ENCODE peak calls at places on chromosomes 5 and 9, in six cellular contexts. One of them, this sample, is unnamed.

GRCh38 chr9:77462066-77462465 is 186.1 kb downstream of the GNA14 start:
- DNase-seq in HepG2: no peak
- DNase-seq in brain microvascular endothelial cell: no peak
- DNase-seq in WERI-Rb-1: no peak
- DNase-seq in heart left ventricle: no peak
- DNase-seq in ovary: no peak
- DNase-seq in this sample: no peak

GRCh38 chr5:1930501-1930879 is 47.8 kb upstream of the IRX4 start:
- DNase-seq in WERI-Rb-1: no peak
- DNase-seq in HepG2: no peak
- DNase-seq in ovary: no peak
- DNase-seq in brain microvascular endothelial cell: no peak
- DNase-seq in heart left ventricle: no peak
- DNase-seq in this sample: no peak

GRCh38 chr9:130682490-130683121 is 11.0 kb upstream of the EXOSC2 start:
- DNase-seq in heart left ventricle: peak; percentile 79
- DNase-seq in ovary: peak; percentile 81
- DNase-seq in brain microvascular endothelial cell: peak; percentile 42
- DNase-seq in HepG2: peak; percentile 62
- DNase-seq in WERI-Rb-1: peak; percentile 84
- DNase-seq in this sample: peak; percentile 68

GRCh38 chr5:141821430-141821925 is 56.7 kb downstream of the PCDH1 start:
- DNase-seq in heart left ventricle: no peak
- DNase-seq in brain microvascular endothelial cell: peak; percentile 49
- DNase-seq in HepG2: no peak
- DNase-seq in ovary: no peak
- DNase-seq in WERI-Rb-1: no peak
- DNase-seq in this sample: no peak

GRCh38 chr5:42951169-42951846 is 88.8 kb downstream of the ANXA2R start:
- DNase-seq in heart left ventricle: peak; percentile 62
- DNase-seq in brain microvascular endothelial cell: peak; percentile 47
- DNase-seq in ovary: peak; percentile 42
- DNase-seq in WERI-Rb-1: no peak
- DNase-seq in HepG2: no peak
- DNase-seq in this sample: no peak

GRCh38 chr9:34377402-34377741 is 674 bp upstream of the MYORG start:
- DNase-seq in brain microvascular endothelial cell: no peak
- DNase-seq in heart left ventricle: no peak
- DNase-seq in WERI-Rb-1: peak; percentile 42
- DNase-seq in ovary: peak; percentile 56
- DNase-seq in HepG2: no peak
- DNase-seq in this sample: no peak

GRCh38 chr9:127489471-127490115 is 38.3 kb downstream of the LRSAM1 start:
- DNase-seq in brain microvascular endothelial cell: no peak
- DNase-seq in WERI-Rb-1: peak; percentile 86
- DNase-seq in HepG2: no peak
- DNase-seq in ovary: no peak
- DNase-seq in heart left ventricle: no peak
- DNase-seq in this sample: no peak

GRCh38 chr9:131273146-131273545 is 3.2 kb downstream of the FAM78A start:
- DNase-seq in WERI-Rb-1: no peak
- DNase-seq in brain microvascular endothelial cell: no peak
- DNase-seq in HepG2: no peak
- DNase-seq in heart left ventricle: peak; percentile 83
- DNase-seq in ovary: no peak
- DNase-seq in this sample: no peak

GRCh38 chr5:45826055-45826454 is 129.9 kb upstream of the HCN1 start:
- DNase-seq in brain microvascular endothelial cell: no peak
- DNase-seq in WERI-Rb-1: no peak
- DNase-seq in ovary: no peak
- DNase-seq in HepG2: no peak
- DNase-seq in heart left ventricle: no peak
- DNase-seq in this sample: no peak

GRCh38 chr9:121839726-121840500 is 188.5 kb downstream of the DAB2IP start:
- DNase-seq in WERI-Rb-1: peak; percentile 6
- DNase-seq in HepG2: no peak
- DNase-seq in heart left ventricle: no peak
- DNase-seq in brain microvascular endothelial cell: no peak
- DNase-seq in ovary: no peak
- DNase-seq in this sample: no peak

GRCh38 chr5:56849671-56850070 is 34.3 kb downstream of the MAP3K1 start:
- DNase-seq in ovary: no peak
- DNase-seq in WERI-Rb-1: no peak
- DNase-seq in heart left ventricle: no peak
- DNase-seq in HepG2: no peak
- DNase-seq in brain microvascular endothelial cell: no peak
- DNase-seq in this sample: no peak

GRCh38 chr9:128619127-128619526 is 37.5 kb downstream of the DYNC2I2 start:
- DNase-seq in WERI-Rb-1: no peak
- DNase-seq in HepG2: no peak
- DNase-seq in ovary: no peak
- DNase-seq in brain microvascular endothelial cell: no peak
- DNase-seq in heart left ventricle: no peak
- DNase-seq in this sample: no peak

GRCh38 chr5:82004511-82004910 is 32.7 kb downstream of the ATG10 start:
- DNase-seq in WERI-Rb-1: no peak
- DNase-seq in brain microvascular endothelial cell: peak; percentile 60
- DNase-seq in heart left ventricle: no peak
- DNase-seq in HepG2: no peak
- DNase-seq in ovary: no peak
- DNase-seq in this sample: no peak

GRCh38 chr5:176994460-176995121 is 12.0 kb downstream of the UIMC1 start:
- DNase-seq in ovary: peak; percentile 67
- DNase-seq in HepG2: peak; percentile 87
- DNase-seq in brain microvascular endothelial cell: peak; percentile 53
- DNase-seq in heart left ventricle: peak; percentile 36
- DNase-seq in WERI-Rb-1: no peak
- DNase-seq in this sample: no peak

GRCh38 chr5:135212361-135213033 is 178.5 kb upstream of the PITX1 start:
- DNase-seq in HepG2: no peak
- DNase-seq in WERI-Rb-1: peak; percentile 6
- DNase-seq in heart left ventricle: no peak
- DNase-seq in brain microvascular endothelial cell: no peak
- DNase-seq in ovary: no peak
- DNase-seq in this sample: no peak

GRCh38 chr9:134455951-134456739 is 129.9 kb downstream of the RXRA start:
- DNase-seq in brain microvascular endothelial cell: peak; percentile 95
- DNase-seq in HepG2: no peak
- DNase-seq in ovary: peak; percentile 87
- DNase-seq in WERI-Rb-1: no peak
- DNase-seq in heart left ventricle: peak; percentile 90
- DNase-seq in this sample: peak; percentile 67
- H3K4me3 ChIP-seq in brain microvascular endothelial cell: peak overlapping the region; percentile 15
- H3K4me3 ChIP-seq in HepG2: no peak overlapping the region
- H3K4me3 ChIP-seq in ovary: peak overlapping the region; percentile 20
- H3K4me3 ChIP-seq in WERI-Rb-1: no peak overlapping the region
- H3K4me3 ChIP-seq in heart left ventricle: peak overlapping the region; percentile 41
- H3K4me3 ChIP-seq in this sample: peak overlapping the region; percentile 65

DNA sequence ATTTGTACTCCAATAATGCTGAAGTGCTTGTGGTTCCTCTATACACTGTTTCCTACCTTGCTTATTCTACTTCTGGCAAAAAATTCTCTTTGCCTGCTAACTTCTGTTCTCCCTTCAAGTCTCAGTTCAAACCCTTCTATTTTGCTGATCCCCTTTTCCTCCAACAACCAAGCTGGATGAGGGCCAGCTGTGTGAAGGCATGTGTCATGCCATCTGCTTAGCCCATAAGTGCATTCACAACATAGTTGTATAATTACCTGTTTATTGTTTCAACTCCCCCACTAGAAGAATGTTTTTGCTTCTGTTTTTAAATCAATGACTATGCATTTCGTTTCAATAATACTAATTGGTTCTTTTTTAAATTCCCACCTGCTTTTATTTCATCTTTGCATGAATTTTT is 1951.4 kb upstream of the WWC1 start:
- DNase-seq in ovary: no peak
- DNase-seq in heart left ventricle: no peak
- DNase-seq in HepG2: no peak
- DNase-seq in WERI-Rb-1: no peak
- DNase-seq in brain microvascular endothelial cell: no peak
- DNase-seq in this sample: no peak
- H3K27me3 ChIP-seq in ovary: no peaks in the 10 kb centered on the region
- H3K27me3 ChIP-seq in heart left ventricle: no peaks in the 10 kb centered on the region
- H3K27me3 ChIP-seq in HepG2: no peaks in the 10 kb centered on the region
- H3K27me3 ChIP-seq in WERI-Rb-1: no peaks in the 10 kb centered on the region
- H3K27me3 ChIP-seq in brain microvascular endothelial cell: no peaks in the 10 kb centered on the region
- H3K27me3 ChIP-seq in this sample: no peaks in the 10 kb centered on the region

DNA sequence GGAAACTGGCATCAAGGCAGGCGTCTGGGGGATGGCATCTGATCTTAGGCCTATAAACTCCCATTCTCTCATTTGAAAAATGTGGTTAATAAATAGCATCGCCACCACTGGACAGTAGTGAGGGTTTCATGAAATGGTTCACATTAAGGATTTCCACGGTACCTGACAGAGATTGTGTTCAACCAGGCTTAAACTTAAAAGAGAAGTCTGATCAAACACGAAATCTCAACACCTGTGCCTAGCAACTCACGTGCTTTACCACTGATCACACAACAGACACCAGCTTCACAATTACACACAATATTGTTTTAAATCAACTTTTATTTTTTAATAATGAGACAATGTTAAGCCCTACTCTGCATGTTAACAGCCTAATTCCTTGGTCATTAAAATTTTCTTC is 2.9 kb downstream of the DENND1A start:
- DNase-seq in ovary: no peak
- DNase-seq in heart left ventricle: no peak
- DNase-seq in WERI-Rb-1: no peak
- DNase-seq in HepG2: no peak
- DNase-seq in brain microvascular endothelial cell: no peak
- DNase-seq in this sample: no peak
- H3K4me3 ChIP-seq in ovary: no peak overlapping the region
- H3K4me3 ChIP-seq in heart left ventricle: no peak overlapping the region
- H3K4me3 ChIP-seq in WERI-Rb-1: no peak overlapping the region
- H3K4me3 ChIP-seq in HepG2: peak overlapping the region; percentile 65
- H3K4me3 ChIP-seq in brain microvascular endothelial cell: no peak overlapping the region
- H3K4me3 ChIP-seq in this sample: no peak overlapping the region

GRCh38 chr5:133853972-133854371 is 114.5 kb downstream of the C5orf15 start:
- DNase-seq in heart left ventricle: no peak
- DNase-seq in brain microvascular endothelial cell: no peak
- DNase-seq in HepG2: no peak
- DNase-seq in WERI-Rb-1: no peak
- DNase-seq in ovary: no peak
- DNase-seq in this sample: no peak

GRCh38 chr5:133847886-133848285 is 120.5 kb downstream of the C5orf15 start:
- DNase-seq in HepG2: no peak
- DNase-seq in WERI-Rb-1: no peak
- DNase-seq in brain microvascular endothelial cell: no peak
- DNase-seq in heart left ventricle: no peak
- DNase-seq in ovary: no peak
- DNase-seq in this sample: no peak

GRCh38 chr5:133848306-133848924 is 120.0 kb downstream of the C5orf15 start:
- DNase-seq in WERI-Rb-1: no peak
- DNase-seq in HepG2: peak; percentile 20
- DNase-seq in ovary: no peak
- DNase-seq in heart left ventricle: no peak
- DNase-seq in brain microvascular endothelial cell: no peak
- DNase-seq in this sample: no peak

GRCh38 chr5:133849116-133849515 is 119.3 kb downstream of the C5orf15 start:
- DNase-seq in brain microvascular endothelial cell: no peak
- DNase-seq in WERI-Rb-1: no peak
- DNase-seq in ovary: no peak
- DNase-seq in heart left ventricle: no peak
- DNase-seq in HepG2: no peak
- DNase-seq in this sample: no peak

DNA sequence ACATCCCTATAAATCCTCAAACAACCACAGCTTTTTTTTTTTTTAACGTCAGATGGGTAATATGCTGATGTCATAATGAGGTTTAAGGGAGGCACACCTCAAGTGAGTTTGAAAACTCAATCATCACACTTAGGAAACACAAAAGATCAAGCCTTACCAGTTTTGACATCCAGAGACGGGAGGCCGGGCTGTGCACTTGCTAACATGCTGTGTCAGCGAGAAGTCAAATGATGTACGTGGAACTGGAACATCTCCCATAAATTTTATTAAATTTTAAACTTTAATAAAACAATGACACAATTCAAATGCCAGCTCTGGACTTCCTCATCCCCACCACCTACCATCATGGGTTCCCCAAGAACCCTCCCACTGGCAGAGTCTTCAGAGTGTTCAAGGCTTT is 117.6 kb downstream of the C5orf15 start:
- DNase-seq in ovary: no peak
- DNase-seq in WERI-Rb-1: no peak
- DNase-seq in HepG2: no peak
- DNase-seq in brain microvascular endothelial cell: no peak
- DNase-seq in heart left ventricle: no peak
- DNase-seq in this sample: no peak
- H3K27me3 ChIP-seq in ovary: no peaks in the 10 kb centered on the region
- H3K27me3 ChIP-seq in WERI-Rb-1: no peaks in the 10 kb centered on the region
- H3K27me3 ChIP-seq in HepG2: peaks cover 4% of the 10 kb centered on the region
- H3K27me3 ChIP-seq in brain microvascular endothelial cell: no peaks in the 10 kb centered on the region
- H3K27me3 ChIP-seq in heart left ventricle: no peaks in the 10 kb centered on the region
- H3K27me3 ChIP-seq in this sample: no peaks in the 10 kb centered on the region

DNA sequence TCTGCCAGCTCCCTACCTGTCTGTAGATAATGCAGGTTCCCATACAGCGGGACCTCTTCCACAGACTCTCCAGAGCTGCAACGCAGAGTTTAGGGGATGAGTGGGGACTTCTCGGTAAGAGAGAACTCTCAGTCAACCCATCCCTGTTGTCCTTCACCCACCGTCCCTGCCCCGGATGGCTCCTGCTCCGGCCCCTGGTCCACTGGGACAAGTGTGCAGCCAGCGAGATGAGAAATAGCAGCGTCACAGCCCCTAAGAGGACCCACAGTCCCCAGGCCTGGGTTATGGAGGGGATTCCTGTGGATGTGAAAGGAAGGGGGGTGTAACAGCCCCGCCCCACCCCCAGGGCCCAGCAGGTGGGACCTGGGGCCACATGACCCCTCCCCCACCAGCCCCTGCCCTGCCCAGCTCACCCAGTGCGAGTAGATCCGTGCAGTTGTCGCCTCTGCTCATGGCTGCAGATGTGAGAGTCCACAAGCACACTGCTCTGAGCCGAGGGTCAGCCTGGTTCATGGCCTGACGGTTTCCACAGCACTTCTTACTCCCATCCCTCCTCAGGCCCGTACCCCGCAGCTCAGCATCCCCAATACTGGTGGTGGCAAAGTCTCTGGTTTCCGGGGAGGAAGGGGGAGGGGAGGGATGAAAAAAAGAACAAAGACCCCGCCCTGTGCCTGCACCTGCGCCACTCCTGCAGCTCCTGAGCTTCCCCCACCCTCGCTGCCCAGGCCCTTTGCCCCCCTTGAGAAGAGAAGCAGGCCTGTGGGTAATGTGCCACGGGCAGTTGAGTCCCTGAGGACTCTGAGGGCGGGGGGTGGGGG is at the start of gene SIT1:
- DNase-seq in heart left ventricle: no peak
- DNase-seq in brain microvascular endothelial cell: no peak
- DNase-seq in ovary: no peak
- DNase-seq in WERI-Rb-1: no peak
- DNase-seq in HepG2: no peak
- DNase-seq in this sample: no peak
- H3K4me3 ChIP-seq in heart left ventricle: no peak within 1 kb of the TSS
- H3K4me3 ChIP-seq in brain microvascular endothelial cell: no peak within 1 kb of the TSS
- H3K4me3 ChIP-seq in ovary: no peak within 1 kb of the TSS
- H3K4me3 ChIP-seq in WERI-Rb-1: no peak within 1 kb of the TSS
- H3K4me3 ChIP-seq in HepG2: peak within 1 kb of the TSS; percentile 15
- H3K4me3 ChIP-seq in this sample: no peak within 1 kb of the TSS

DNA sequence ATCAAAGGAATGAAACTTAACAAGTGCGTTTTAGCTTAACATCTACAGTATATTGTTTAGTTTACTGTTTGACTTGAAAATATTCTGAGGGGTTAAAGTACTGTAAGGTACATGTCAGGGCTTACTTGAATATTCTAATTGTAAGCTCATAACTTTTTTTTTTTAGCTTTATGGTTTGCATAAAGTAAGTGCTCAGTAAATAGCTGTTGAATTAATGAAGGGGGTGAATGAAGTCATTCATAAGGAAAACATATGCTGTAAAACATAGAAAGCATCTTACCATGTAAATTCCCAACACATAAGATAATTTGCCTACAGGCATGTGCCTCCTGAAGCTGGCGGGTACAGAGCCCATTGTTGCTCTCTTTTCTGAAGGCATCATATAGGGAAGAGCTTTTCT is 3.0 kb downstream of the PIP5K1B start:
- DNase-seq in ovary: no peak
- DNase-seq in heart left ventricle: no peak
- DNase-seq in WERI-Rb-1: no peak
- DNase-seq in HepG2: no peak
- DNase-seq in brain microvascular endothelial cell: no peak
- DNase-seq in this sample: no peak
- H3K27me3 ChIP-seq in ovary: no peaks in the 10 kb centered on the region
- H3K27me3 ChIP-seq in heart left ventricle: peaks cover 24% of the 10 kb centered on the region
- H3K27me3 ChIP-seq in WERI-Rb-1: peaks cover 65% of the 10 kb centered on the region
- H3K27me3 ChIP-seq in HepG2: no peaks in the 10 kb centered on the region
- H3K27me3 ChIP-seq in brain microvascular endothelial cell: peaks cover 46% of the 10 kb centered on the region
- H3K27me3 ChIP-seq in this sample: no peaks in the 10 kb centered on the region